ENCODE peak calls at places on chromosomes 12 and 14, in six cellular contexts. R is amniotic epithelial cell; X is stimulated activated CD8-positive, alpha-beta memory T cell treated with anti-CD3 and anti-CD28 coated beads, Interleukin-7, amount 100 ng/mL, for 4 hours; G is germinal center; K is amniotic stem cell; E is progenitor cell of endocrine pancreas. Y is an unnamed sample.
A peak's percentile ranks its signal among the peaks of the same experiment; 100 is the strongest.

GRCh38 chr12:116102019-116102418 is 175.5 kb downstream of the MED13L start:
- DNase-seq in R (no peak), K (no peak), X (no peak), G (no peak), E (no peak), Y (no peak)

GRCh38 chr12:6372403-6373003 is 2.9 kb downstream of the SCNN1A start:
- DNase-seq in X (no peak), R (peak; percentile 94), G (no peak), E (no peak), K (peak; percentile 40), Y (no peak)

GRCh38 chr14:103531421-103532215 is 2.6 kb downstream of the TRMT61A start:
- DNase-seq in X (no peak), K (no peak), E (no peak), G (no peak), R (no peak), Y (no peak)

GRCh38 chr12:19652391-19652790 is 213.1 kb downstream of the AEBP2 start:
- DNase-seq in K (no peak), X (no peak), R (peak; percentile 31), E (no peak), G (no peak), Y (no peak)

GRCh38 chr14:99131632-99132271 is 140.2 kb downstream of the BCL11B start:
- DNase-seq in G (no peak), K (no peak), E (no peak), X (no peak), R (no peak), Y (no peak)

GRCh38 chr14:91968280-91968679 is 20.8 kb upstream of the FBLN5 start:
- DNase-seq in X (peak; percentile 6), E (no peak), G (peak; percentile 28), K (no peak), R (no peak), Y (no peak)

GRCh38 chr14:68146812-68147211 is 327.2 kb downstream of the RAD51B start:
- DNase-seq in E (no peak), G (no peak), R (peak; percentile 98), K (peak; percentile 73), X (no peak), Y (no peak)

GRCh38 chr12:124621296-124621660 is 53.9 kb upstream of the NCOR2 start:
- DNase-seq in R (peak; percentile 69), E (no peak), G (no peak), K (no peak), X (no peak), Y (no peak)

GRCh38 chr12:56158926-56159461 is 835 bp downstream of the MYL6 start:
- DNase-seq in E (no peak), K (peak; percentile 20), X (no peak), R (peak; percentile 64), G (peak; percentile 22), Y (no peak)

GRCh38 chr12:2833810-2834209 is 1.0 kb downstream of the NRIP2 start:
- DNase-seq in K (no peak), X (no peak), G (no peak), R (no peak), E (no peak), Y (no peak)

GRCh38 chr14:70317969-70318634 is 41.4 kb downstream of the COX16 start:
- DNase-seq in K (peak; percentile 3), E (peak; percentile 26), R (peak; percentile 54), G (no peak), X (no peak), Y (no peak)

GRCh38 chr14:56501909-56502530 is 77.6 kb upstream of the TMEM260 start:
- DNase-seq in X (no peak), K (no peak), R (no peak), E (no peak), G (no peak), Y (no peak)

GRCh38 chr14:103899316-103899715 is 28.9 kb upstream of the TDRD9 start:
- DNase-seq in E (no peak), R (no peak), K (no peak), X (no peak), G (no peak), Y (no peak)

GRCh38 chr12:105523164-105524057 is 192.9 kb downstream of the C12orf75 start:
- DNase-seq in E (no peak), X (no peak), K (peak; percentile 94), G (no peak), R (peak; percentile 73), Y (no peak)

GRCh38 chr14:96216627-96217026 is 12.0 kb downstream of the BDKRB2 start:
- DNase-seq in X (no peak), E (no peak), K (no peak), G (no peak), R (no peak), Y (no peak)

GRCh38 chr12:54251667-54252284 is 28.1 kb downstream of the CBX5 start:
- DNase-seq in R (peak; percentile 45), X (no peak), G (peak; percentile 60), K (peak; percentile 28), E (no peak), Y (peak; percentile 56)

GRCh38 chr12:121443911-121444841 is 44.3 kb downstream of the RNF34 start:
- DNase-seq in E (no peak), X (no peak), G (no peak), R (no peak), K (no peak), Y (no peak)

GRCh38 chr12:59040651-59041050 is 120.3 kb upstream of the LRIG3 start:
- DNase-seq in G (no peak), R (peak; percentile 93), K (peak; percentile 6), X (no peak), E (no peak), Y (no peak)

GRCh38 chr14:68787235-68787727 is 5.6 kb downstream of the ZFP36L1 start:
- DNase-seq in X (no peak), R (peak; percentile 29), K (no peak), G (no peak), E (no peak), Y (no peak)

GRCh38 chr12:80230068-80230467 is 130.7 kb downstream of the OTOGL start:
- DNase-seq in R (no peak), G (no peak), X (no peak), E (no peak), K (no peak), Y (no peak)

GRCh38 chr12:110858848-110859247 is 12.1 kb downstream of the CCDC63 start:
- DNase-seq in R (peak; percentile 38), K (no peak), G (no peak), X (no peak), E (no peak), Y (no peak)

GRCh38 chr12:13376627-13377373 is 180.3 kb downstream of the EMP1 start:
- DNase-seq in E (no peak), G (no peak), X (no peak), R (no peak), K (no peak), Y (no peak)

GRCh38 chr14:30966415-30967363 is 58.8 kb upstream of the AP4S1 start:
- DNase-seq in E (no peak), G (no peak), X (no peak), K (no peak), R (peak; percentile 25), Y (no peak)

GRCh38 chr14:27145170-27145569 is 547.3 kb upstream of the NOVA1 start:
- DNase-seq in G (no peak), E (no peak), K (no peak), X (no peak), R (no peak), Y (no peak)

GRCh38 chr12:39685854-39686608 is 66.4 kb upstream of the ABCD2 start:
- DNase-seq in X (no peak), K (no peak), G (no peak), R (no peak), E (no peak), Y (no peak)

GRCh38 chr12:116599285-116600122 is 40.3 kb downstream of the MAP1LC3B2 start:
- DNase-seq in G (peak; percentile 78), E (peak; percentile 67), R (peak; percentile 77), K (peak; percentile 47), X (peak; percentile 36), Y (peak; percentile 65)